ENCODE peak calls at places on chromosome 9, in seven cellular contexts. Y, U, E, X, H, A and S are unnamed samples.

GRCh38 chr9:136294437-136294836 is 9.5 kb downstream of the CCDC187 start:
- DNase-seq in Y (no peak), X (no peak), E (no peak), H (no peak), U (no peak), A (no peak), S (no peak)

GRCh38 chr9:6902423-6902822 is 144.7 kb downstream of the KDM4C start:
- DNase-seq in U (no peak), H (no peak), X (no peak), A (no peak), Y (no peak), E (no peak), S (no peak)

GRCh38 chr9:122695696-122696095 is 20.8 kb downstream of the OR1L3 start:
- DNase-seq in Y (no peak), X (no peak), E (no peak), H (no peak), U (no peak), A (no peak), S (no peak)

GRCh38 chr9:114424126-114424525 is 36.3 kb upstream of the AKNA start:
- DNase-seq in H (no peak), A (no peak), Y (no peak), U (no peak), E (no peak), X (no peak), S (no peak)

GRCh38 chr9:127333326-127334064 is 63.5 kb upstream of the SLC2A8 start:
- DNase-seq in E (no peak), U (no peak), X (no peak), A (no peak), H (no peak), Y (no peak), S (no peak)

GRCh38 chr9:104843644-104844226 is 79.8 kb downstream of the NIPSNAP3B start:
- DNase-seq in E (no peak), U (no peak), X (no peak), Y (no peak), H (no peak), A (no peak), S (no peak)

GRCh38 chr9:87195306-87195705 is 248.0 kb upstream of the GAS1 start:
- DNase-seq in U (no peak), Y (no peak), X (no peak), A (no peak), E (no peak), H (no peak), S (no peak)

GRCh38 chr9:122228906-122229837 is at the start of gene LHX6:
- DNase-seq in U (no peak), E (no peak), X (no peak), Y (no peak), H (no peak), A (no peak), S (no peak)

GRCh38 chr9:83569326-83569725 is 31.1 kb upstream of the FRMD3 start:
- DNase-seq in U (no peak), H (no peak), E (no peak), X (no peak), A (no peak), Y (no peak), S (no peak)

GRCh38 chr9:8946461-8946860 is 1146.9 kb upstream of the DMAC1 start:
- DNase-seq in H (no peak), E (no peak), A (no peak), U (no peak), Y (no peak), X (no peak), S (no peak)

GRCh38 chr9:36148652-36149051 is 12.1 kb downstream of the GLIPR2 start:
- DNase-seq in E (peak), U (peak), Y (peak), X (peak), H (no peak), A (peak), S (peak)

GRCh38 chr9:133246507-133247390 is 28.3 kb downstream of the ABO start:
- DNase-seq in X (no peak), A (no peak), Y (no peak), H (no peak), U (no peak), E (no peak), S (no peak)

GRCh38 chr9:80792721-80793120 is 896.6 kb downstream of the TLE1 start:
- DNase-seq in H (no peak), A (no peak), E (no peak), Y (no peak), X (no peak), U (no peak), S (no peak)

GRCh38 chr9:99565203-99565602 is 256.5 kb upstream of the NR4A3 start:
- DNase-seq in E (no peak), Y (no peak), H (no peak), U (no peak), A (no peak), X (no peak), S (no peak)

GRCh38 chr9:136008693-136008997 is 47.5 kb upstream of the UBAC1 start:
- DNase-seq in E (no peak), A (no peak), H (no peak), U (no peak), X (no peak), Y (no peak), S (no peak)

GRCh38 chr9:122322553-122322952 is 48.3 kb upstream of the PTGS1 start:
- DNase-seq in A (no peak), H (no peak), E (no peak), U (no peak), X (no peak), Y (no peak), S (no peak)

GRCh38 chr9:13758876-13759275 is 479.4 kb upstream of the MPDZ start:
- DNase-seq in E (no peak), U (no peak), A (no peak), X (no peak), Y (no peak), H (no peak), S (no peak)

GRCh38 chr9:120528834-120529233 is 51.1 kb downstream of the CDK5RAP2 start:
- DNase-seq in X (no peak), U (no peak), H (no peak), Y (no peak), A (no peak), E (no peak), S (no peak)

GRCh38 chr9:130929571-130930022 is 9.4 kb downstream of the FIBCD1 start:
- DNase-seq in E (peak), U (no peak), Y (no peak), H (no peak), A (no peak), X (no peak), S (no peak)

GRCh38 chr9:21789541-21790037 is 12.8 kb upstream of the MTAP start:
- DNase-seq in X (peak), A (peak), E (peak), H (no peak), U (no peak), Y (peak), S (peak)

GRCh38 chr9:4077499-4078102 is 222.3 kb downstream of the GLIS3 start:
- DNase-seq in E (peak), U (no peak), X (peak), Y (peak), H (peak), A (peak), S (no peak)

GRCh38 chr9:33170464-33171156 is 3.5 kb upstream of the B4GALT1 start:
- DNase-seq in E (peak), U (no peak), Y (peak), H (no peak), A (no peak), X (no peak), S (no peak)